ENCODE peak calls at places on chromosomes 11 and 22, in seven cellular contexts. H is K562, Q is GM12878, P is H1, N is GM12891, W is SK-N-SH, F is HepG2. D is an unnamed sample.

GRCh38 chr22:19497245-19497644 is 17.5 kb downstream of the CDC45 start:
- DNase-seq in Q (no peak), H (peak), F (no peak), P (no peak), N (no peak), W (no peak), D (no peak)

GRCh38 chr11:92866679-92867282 is 102.7 kb upstream of the MTNR1B start:
- DNase-seq in H (no peak), P (no peak), Q (no peak), F (no peak), N (no peak), W (no peak), D (no peak)

GRCh38 chr11:73177380-73178091 is 35.4 kb upstream of the FCHSD2 start:
- DNase-seq in Q (no peak), F (peak), N (no peak), P (no peak), H (no peak), W (no peak), D (no peak)

GRCh38 chr11:8658210-8658968 is 24.1 kb downstream of the TRIM66 start:
- DNase-seq in F (no peak), Q (no peak), W (no peak), P (no peak), H (no peak), N (no peak), D (no peak)

GRCh38 chr22:32695451-32695891 is 106.0 kb upstream of the TIMP3 start:
- DNase-seq in F (peak), H (no peak), P (no peak), Q (no peak), N (no peak), W (no peak), D (no peak)

GRCh38 chr11:128653828-128654231 is 40.0 kb upstream of the FLI1 start:
- DNase-seq in W (no peak), H (no peak), F (no peak), Q (no peak), N (no peak), P (peak), D (no peak)

GRCh38 chr22:17742528-17742902 is 31.8 kb downstream of the BID start:
- DNase-seq in N (peak), W (peak), P (peak), Q (no peak), H (peak), F (peak), D (peak)

GRCh38 chr11:69540118-69541000 is 58.9 kb downstream of the LINC01488 start:
- DNase-seq in F (peak), P (peak), N (no peak), Q (no peak), W (peak), H (peak), D (no peak)

GRCh38 chr22:50260801-50261614 is 475 bp downstream of the MAPK12 start:
- DNase-seq in F (no peak), P (peak), N (peak), H (peak), W (peak), Q (no peak), D (peak)

GRCh38 chr22:36156119-36156514 is 4.4 kb downstream of the APOL3 start:
- DNase-seq in H (no peak), P (no peak), N (no peak), F (no peak), Q (no peak), W (no peak), D (no peak)

GRCh38 chr11:8267280-8267679 is 3.6 kb upstream of the LMO1 start:
- DNase-seq in P (no peak), H (no peak), W (no peak), F (no peak), N (no peak), Q (no peak), D (no peak)

GRCh38 chr11:133920109-133920990 is 36.4 kb downstream of the IGSF9B start:
- DNase-seq in W (no peak), F (no peak), Q (no peak), P (no peak), N (no peak), H (no peak), D (no peak)

GRCh38 chr11:74957937-74958629 is 9.0 kb downstream of the SPCS2 start:
- DNase-seq in F (no peak), P (no peak), W (no peak), N (no peak), Q (no peak), H (no peak), D (no peak)

GRCh38 chr11:13007182-13007581 is 1.9 kb upstream of the RASSF10 start:
- DNase-seq in W (no peak), F (peak), Q (no peak), H (no peak), P (no peak), N (no peak), D (no peak)

GRCh38 chr11:79331251-79331901 is 109.5 kb downstream of the TENM4 start:
- DNase-seq in P (no peak), Q (no peak), W (no peak), H (no peak), F (no peak), N (no peak), D (no peak)

GRCh38 chr11:85889676-85890579 is 34.7 kb downstream of the CCDC83 start:
- DNase-seq in P (no peak), H (no peak), N (no peak), F (peak), W (no peak), Q (no peak), D (no peak)

GRCh38 chr11:103547691-103548090 is 438.5 kb downstream of the DYNC2H1 start:
- DNase-seq in Q (no peak), N (no peak), P (no peak), H (no peak), W (no peak), F (no peak), D (no peak)

GRCh38 chr11:68390315-68390714 is 70.2 kb upstream of the PPP6R3 start:
- DNase-seq in F (no peak), N (no peak), W (no peak), P (no peak), H (no peak), Q (no peak), D (no peak)

GRCh38 chr22:30606455-30607299 is at the start of gene TCN2:
- DNase-seq in W (peak), Q (no peak), H (peak), P (peak), F (peak), N (no peak), D (no peak)

GRCh38 chr11:123429851-123430735 is at the start of gene GRAMD1B:
- DNase-seq in P (peak), W (peak), H (no peak), F (no peak), N (peak), Q (no peak), D (peak)

GRCh38 chr11:35682230-35683195 is 19.9 kb downstream of the TRIM44 start:
- DNase-seq in P (no peak), N (no peak), Q (no peak), W (peak), H (no peak), F (no peak), D (no peak)
- TF ChIP-seq POLR2AphosphoS5 in P (no peak), N (no peak), Q (no peak), W (no peak), H (no peak), F (no peak), D (no peak)

DNA sequence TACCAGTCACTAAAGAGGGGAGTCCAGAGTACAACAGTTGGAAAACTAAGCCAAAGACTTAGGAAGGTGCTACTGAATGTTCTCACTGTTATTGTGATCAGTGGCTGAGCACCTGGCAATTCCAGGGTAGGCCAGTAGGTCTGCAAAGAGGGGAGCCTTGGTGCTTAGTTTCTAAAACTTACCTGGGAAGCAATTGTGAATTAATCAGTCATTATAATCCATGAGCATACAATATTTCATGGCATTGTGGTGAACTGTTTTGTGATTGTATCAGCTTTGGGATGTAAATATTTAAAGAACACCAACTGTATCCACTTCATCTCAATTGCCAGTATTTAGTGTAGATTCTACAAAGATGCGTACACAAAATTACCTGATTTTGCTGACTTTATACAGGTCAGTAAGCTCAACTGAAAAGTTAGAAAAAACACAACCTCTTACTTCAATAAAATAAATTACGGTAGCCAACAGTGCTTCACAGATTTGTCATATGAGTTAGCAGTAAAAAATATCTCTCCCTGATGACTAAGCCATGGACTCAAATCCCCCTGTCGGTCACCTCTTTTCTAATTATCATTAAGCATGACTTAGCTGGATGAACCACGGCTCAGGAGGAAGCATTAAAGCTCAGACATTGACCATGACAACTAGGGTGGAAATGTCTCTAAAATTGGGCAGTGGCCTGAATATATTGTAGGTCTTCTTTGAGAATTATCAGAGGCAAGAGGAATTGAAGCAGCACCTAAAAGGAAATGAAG is 30.8 kb upstream of the SORL1 start:
- DNase-seq in N (no peak), H (peak), F (no peak), P (no peak), W (no peak), Q (no peak), D (no peak)
- TF ChIP-seq TAF1 in N (no peak), H (no peak), F (no peak), P (no peak), W (no peak), Q (no peak), D (no peak)

DNA sequence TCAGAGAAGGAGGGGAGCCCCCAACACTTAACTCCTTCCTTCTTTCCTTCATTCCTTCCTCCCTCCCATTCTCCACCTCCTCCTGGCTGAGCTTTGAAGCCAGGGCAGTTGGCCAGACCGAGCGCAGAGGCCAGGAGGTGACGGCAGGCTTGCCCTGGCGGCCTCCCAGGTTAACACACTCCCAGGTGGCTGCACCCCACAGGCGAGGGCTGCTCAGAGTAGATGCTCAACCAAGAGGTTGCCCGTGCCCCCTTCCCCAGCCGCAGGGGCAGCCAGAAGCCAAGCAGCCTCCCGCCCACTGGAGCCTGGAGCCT is 6.3 kb upstream of the CDKN1C start:
- DNase-seq in H (no peak), Q (no peak), W (no peak), N (no peak), F (peak), P (no peak), D (no peak)
- TF ChIP-seq POLR2AphosphoS5 in H (no peak), Q (no peak), W (no peak), N (no peak), F (no peak), P (no peak), D (no peak)

GRCh38 chr11:57883630-57884029 is 122.0 kb downstream of the CTNND1 start:
- DNase-seq in N (no peak), Q (no peak), P (no peak), F (no peak), H (no peak), W (no peak), D (no peak)
- TF ChIP-seq TAF1 in N (no peak), Q (no peak), P (no peak), F (no peak), H (no peak), W (no peak), D (no peak)

DNA sequence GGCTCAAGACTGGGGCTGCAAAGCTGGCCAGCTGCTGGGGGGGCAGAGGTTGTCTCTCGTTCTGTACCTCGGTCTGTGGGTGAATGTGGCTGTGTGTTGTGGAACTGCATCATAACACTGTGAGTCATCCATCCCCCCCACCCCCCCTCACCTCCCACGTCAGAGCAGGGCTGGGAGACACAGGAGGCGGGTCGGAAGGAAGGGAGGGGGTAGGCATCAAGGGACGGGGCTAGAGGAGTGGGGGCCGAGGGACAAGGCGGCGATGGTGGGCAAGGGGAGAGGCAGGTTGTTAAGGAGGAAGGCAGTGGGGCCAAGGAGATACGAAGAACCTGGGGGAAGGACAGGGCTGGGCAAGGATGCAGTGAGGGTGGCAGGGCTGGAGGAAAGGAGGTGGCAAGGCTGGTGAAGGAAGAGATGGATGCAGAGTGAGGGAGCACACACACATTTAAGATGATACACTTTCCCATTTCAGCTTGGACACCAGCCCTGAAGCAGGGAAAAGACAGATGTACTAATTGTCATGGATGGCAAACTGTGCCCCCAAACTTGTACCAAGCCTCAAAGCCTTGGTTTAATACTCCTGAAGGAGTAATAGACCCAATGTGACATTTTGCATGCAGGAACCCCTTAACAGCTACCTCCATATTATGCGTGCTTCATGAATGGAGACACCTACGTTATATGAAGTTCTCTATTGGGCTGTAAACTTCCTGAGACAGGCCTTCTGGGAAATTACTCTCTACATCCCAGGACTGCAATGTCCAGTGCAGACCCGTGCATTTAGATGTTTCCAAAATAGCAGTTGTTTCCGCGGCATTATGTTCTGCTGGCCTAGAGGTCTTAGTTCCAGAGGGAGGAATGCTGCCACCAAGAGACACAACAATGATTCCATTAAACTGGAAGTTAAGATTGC is at the start of gene YPEL4:
- DNase-seq in W (peak), P (peak), Q (no peak), F (no peak), H (peak), N (no peak), D (no peak)
- TF ChIP-seq POLR2AphosphoS5 in W (no peak), P (peak), Q (no peak), F (no peak), H (no peak), N (no peak), D (no peak)

DNA sequence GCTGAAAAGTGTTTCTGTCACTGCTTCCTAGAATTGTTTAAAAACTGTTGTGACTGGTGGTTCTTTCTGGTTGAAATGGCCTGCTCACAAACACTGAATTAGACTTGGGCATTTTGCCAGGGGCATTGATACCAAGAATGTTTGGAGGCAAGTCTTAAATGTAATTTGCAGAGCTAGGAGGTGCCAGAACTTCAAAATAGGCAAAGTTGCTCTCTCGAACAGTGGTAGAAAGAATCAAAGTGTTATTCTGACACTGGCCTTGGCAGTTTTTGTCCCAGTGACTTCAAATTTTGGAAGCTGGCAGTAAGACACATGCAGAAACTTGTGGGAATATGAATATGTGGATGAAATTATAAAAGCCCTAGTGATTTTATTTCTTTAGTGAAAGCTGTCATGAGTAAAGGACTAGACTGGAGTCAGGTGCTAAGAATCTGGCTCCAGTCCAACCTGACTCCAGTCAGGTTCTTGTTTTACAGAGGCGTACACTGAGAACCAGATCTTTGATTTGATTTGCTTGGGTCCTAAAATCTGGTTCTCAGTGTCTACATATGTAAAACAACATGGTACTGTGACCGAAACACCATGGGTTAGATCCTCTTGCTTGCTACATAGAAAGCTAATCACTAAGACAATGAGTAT is 20.9 kb downstream of the SVIP start:
- DNase-seq in F (no peak), W (no peak), P (no peak), H (no peak), N (no peak), Q (no peak), D (no peak)
- TF ChIP-seq TAF1 in F (no peak), W (no peak), P (no peak), H (no peak), N (no peak), Q (no peak), D (no peak)

DNA sequence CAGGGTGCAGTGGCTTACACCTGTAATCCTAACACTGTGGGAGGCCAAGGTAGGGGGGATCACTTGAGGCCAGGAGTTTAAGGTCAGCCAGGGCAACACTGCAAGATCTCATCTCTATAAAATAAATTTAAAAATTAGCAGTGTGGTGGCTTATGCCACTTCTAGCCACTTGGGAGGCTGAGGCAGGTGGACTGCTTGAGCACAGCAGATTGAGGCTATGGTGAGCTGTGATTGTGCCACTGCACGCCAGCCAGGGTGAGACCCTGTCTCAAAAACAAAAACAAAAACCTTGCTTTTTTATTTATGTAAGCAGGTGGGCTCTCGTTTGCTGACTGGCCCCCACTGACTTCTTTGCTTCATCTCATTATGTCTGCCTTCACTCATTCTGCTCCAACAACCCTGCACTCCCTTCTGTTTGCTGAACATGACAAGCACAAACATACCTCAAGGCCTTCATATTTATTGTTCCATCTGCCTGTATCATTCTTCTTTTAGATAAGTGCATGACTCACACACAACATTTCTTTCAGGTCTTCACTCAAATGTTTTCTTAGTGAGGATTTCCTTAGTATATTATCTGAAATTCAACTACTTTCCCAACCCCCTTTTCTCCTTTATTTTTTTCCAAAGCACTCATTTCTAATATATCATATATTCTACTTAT is 32.4 kb upstream of the CLNS1A start:
- DNase-seq in W (no peak), F (peak), Q (no peak), P (no peak), N (no peak), H (no peak), D (no peak)
- TF ChIP-seq POLR2AphosphoS5 in W (no peak), F (no peak), Q (no peak), P (no peak), N (no peak), H (no peak), D (no peak)

GRCh38 chr11:45333506-45333971 is 47.4 kb upstream of the SYT13 start:
- DNase-seq in P (peak), N (no peak), Q (no peak), H (peak), W (peak), F (peak), D (no peak)
- TF ChIP-seq TAF1 in P (no peak), N (no peak), Q (no peak), H (no peak), W (no peak), F (no peak), D (no peak)

GRCh38 chr11:10922944-10923343 is 65.1 kb upstream of the ZBED5 start:
- DNase-seq in H (no peak), P (no peak), N (no peak), W (no peak), Q (no peak), F (no peak), D (no peak)
- TF ChIP-seq POLR2AphosphoS5 in H (no peak), P (no peak), N (no peak), W (no peak), Q (no peak), F (no peak), D (no peak)

D was measured in GM12892.